ENCODE peak calls at places on chromosome 2, in ten cellular contexts. Q, C, E, G, T, I, R, K, W and S are unnamed samples.

GRCh38 chr2:195051401-195051800 is 605.6 kb upstream of the SLC39A10 start:
- DNase-seq in Q (no peak), C (peak), E (no peak), G (no peak), T (no peak), I (no peak), R (peak), K (no peak), W (peak), S (peak)

GRCh38 chr2:122949523-122949922 is 1075.6 kb upstream of the CNTNAP5 start:
- DNase-seq in Q (no peak), C (no peak), E (no peak), G (no peak), T (no peak), I (no peak), R (no peak), K (no peak), W (no peak), S (no peak)

GRCh38 chr2:137957033-137957432 is 7.2 kb upstream of the HNMT start:
- DNase-seq in Q (peak), C (peak), E (no peak), G (no peak), T (no peak), I (no peak), R (peak), K (no peak), W (peak), S (peak)

GRCh38 chr2:147711031-147711430 is 133.8 kb upstream of the ACVR2A start:
- DNase-seq in Q (peak), C (no peak), E (no peak), G (no peak), T (no peak), I (no peak), R (no peak), K (no peak), W (no peak), S (no peak)

GRCh38 chr2:203225423-203226039 is 13.3 kb upstream of the CYP20A1 start:
- DNase-seq in Q (peak), C (peak), E (no peak), G (no peak), T (peak), I (no peak), R (peak), K (no peak), W (no peak), S (no peak)

GRCh38 chr2:240398711-240399267 is 36.7 kb upstream of the GPC1 start:
- DNase-seq in Q (no peak), C (no peak), E (no peak), G (no peak), T (peak), I (no peak), R (no peak), K (no peak), W (no peak), S (no peak)

GRCh38 chr2:85215074-85216050 is 82.2 kb downstream of the TCF7L1 start:
- DNase-seq in Q (peak), C (peak), E (no peak), G (peak), T (no peak), I (no peak), R (peak), K (peak), W (peak), S (peak)

GRCh38 chr2:54503192-54503591 is 47.1 kb downstream of the SPTBN1 start:
- DNase-seq in Q (peak), C (peak), E (no peak), G (peak), T (peak), I (no peak), R (no peak), K (no peak), W (no peak), S (no peak)

GRCh38 chr2:53220969-53221368 is 546.6 kb upstream of the CHAC2 start:
- DNase-seq in Q (no peak), C (no peak), E (no peak), G (no peak), T (no peak), I (no peak), R (no peak), K (no peak), W (no peak), S (no peak)

GRCh38 chr2:211093743-211094303 is 537.4 kb downstream of the CPS1 start:
- DNase-seq in Q (no peak), C (peak), E (no peak), G (no peak), T (no peak), I (no peak), R (no peak), K (no peak), W (no peak), S (no peak)

GRCh38 chr2:171492664-171493063 is 29.6 kb upstream of the CYBRD1 start:
- DNase-seq in Q (no peak), C (no peak), E (no peak), G (peak), T (no peak), I (no peak), R (no peak), K (no peak), W (no peak), S (no peak)

GRCh38 chr2:239222346-239223028 is 178.3 kb downstream of the HDAC4 start:
- DNase-seq in Q (peak), C (peak), E (no peak), G (no peak), T (no peak), I (no peak), R (no peak), K (no peak), W (no peak), S (no peak)

GRCh38 chr2:64945973-64946736 is 43.0 kb upstream of the SLC1A4 start:
- DNase-seq in Q (peak), C (no peak), E (no peak), G (peak), T (no peak), I (no peak), R (peak), K (no peak), W (peak), S (no peak)

GRCh38 chr2:168705534-168706470 is 96.6 kb upstream of the NOSTRIN start:
- DNase-seq in Q (peak), C (peak), E (no peak), G (peak), T (no peak), I (no peak), R (no peak), K (no peak), W (peak), S (no peak)

GRCh38 chr2:1741851-1742250 is 2.5 kb downstream of the PXDN start:
- DNase-seq in Q (no peak), C (no peak), E (no peak), G (no peak), T (no peak), I (no peak), R (no peak), K (no peak), W (no peak), S (no peak)

GRCh38 chr2:97699765-97700444 is 13.5 kb upstream of the ZAP70 start:
- DNase-seq in Q (peak), C (peak), E (no peak), G (peak), T (peak), I (peak), R (peak), K (no peak), W (peak), S (peak)

GRCh38 chr2:213238753-213239591 is 45.3 kb upstream of the SPAG16 start:
- DNase-seq in Q (peak), C (peak), E (no peak), G (no peak), T (no peak), I (no peak), R (peak), K (no peak), W (peak), S (peak)

GRCh38 chr2:184890311-184890710 is 292.0 kb downstream of the ZNF804A start:
- DNase-seq in Q (peak), C (no peak), E (no peak), G (no peak), T (no peak), I (no peak), R (no peak), K (no peak), W (peak), S (no peak)

GRCh38 chr2:197219636-197220035 is 90.9 kb downstream of the ANKRD44 start:
- DNase-seq in Q (no peak), C (peak), E (no peak), G (no peak), T (no peak), I (no peak), R (no peak), K (no peak), W (no peak), S (no peak)

GRCh38 chr2:205680903-205681302 is 1.4 kb upstream of the NRP2 start:
- DNase-seq in Q (no peak), C (no peak), E (no peak), G (no peak), T (peak), I (no peak), R (no peak), K (no peak), W (no peak), S (no peak)

GRCh38 chr2:36562973-36563532 is 34.9 kb downstream of the FEZ2 start:
- DNase-seq in Q (peak), C (peak), E (no peak), G (no peak), T (no peak), I (no peak), R (no peak), K (no peak), W (no peak), S (no peak)

GRCh38 chr2:161161074-161161577 is 898 bp downstream of the TANK start:
- DNase-seq in Q (no peak), C (no peak), E (no peak), G (no peak), T (no peak), I (no peak), R (no peak), K (no peak), W (no peak), S (no peak)

GRCh38 chr2:127067620-127068350 is 39.2 kb downstream of the BIN1 start:
- DNase-seq in Q (peak), C (peak), E (peak), G (peak), T (peak), I (peak), R (peak), K (peak), W (peak), S (no peak)

GRCh38 chr2:191061381-191061982 is 47.5 kb upstream of the STAT1 start:
- DNase-seq in Q (no peak), C (no peak), E (no peak), G (no peak), T (no peak), I (no peak), R (no peak), K (no peak), W (no peak), S (no peak)

GRCh38 chr2:7022956-7023467 is 105.8 kb downstream of the RNF144A start:
- DNase-seq in Q (no peak), C (peak), E (no peak), G (no peak), T (no peak), I (no peak), R (no peak), K (no peak), W (no peak), S (no peak)

DNA sequence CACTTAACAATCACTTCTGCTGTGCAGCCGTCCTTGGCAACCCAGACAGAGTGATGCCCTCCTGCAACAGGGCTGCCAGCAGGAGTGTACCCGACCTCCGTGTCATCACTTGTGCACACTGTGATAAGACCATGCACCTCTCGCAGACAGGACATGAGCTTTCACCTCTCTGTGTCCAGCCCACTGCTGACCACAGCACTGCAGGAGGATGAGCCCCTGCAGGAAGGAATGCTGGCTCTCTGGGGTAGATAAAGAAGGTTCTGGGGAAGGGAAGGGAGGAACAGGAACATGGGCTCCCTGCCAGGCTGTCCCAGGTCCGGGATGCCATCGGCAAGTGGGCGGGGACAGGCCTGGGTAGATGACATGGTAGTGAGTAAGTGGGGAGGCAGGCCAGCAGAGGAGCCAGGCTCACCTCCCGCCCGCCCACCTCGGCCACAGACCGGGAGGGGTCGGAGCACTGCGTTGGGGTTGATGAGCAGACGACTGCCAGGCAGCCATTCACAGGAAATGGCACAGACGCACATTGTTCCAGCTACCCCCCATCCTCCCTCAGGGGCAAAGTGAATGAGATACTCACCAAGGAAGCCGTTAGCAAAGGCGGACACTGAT is 18.6 kb upstream of the COL6A3 start:
- DNase-seq in Q (peak), C (peak), E (no peak), G (no peak), T (no peak), I (no peak), R (peak), K (no peak), W (peak), S (no peak)
- TF ChIP-seq CTCF in Q (peak), C (peak), E (no peak), G (no peak), T (no peak), I (no peak), R (peak), K (no peak), W (peak), S (peak)

DNA sequence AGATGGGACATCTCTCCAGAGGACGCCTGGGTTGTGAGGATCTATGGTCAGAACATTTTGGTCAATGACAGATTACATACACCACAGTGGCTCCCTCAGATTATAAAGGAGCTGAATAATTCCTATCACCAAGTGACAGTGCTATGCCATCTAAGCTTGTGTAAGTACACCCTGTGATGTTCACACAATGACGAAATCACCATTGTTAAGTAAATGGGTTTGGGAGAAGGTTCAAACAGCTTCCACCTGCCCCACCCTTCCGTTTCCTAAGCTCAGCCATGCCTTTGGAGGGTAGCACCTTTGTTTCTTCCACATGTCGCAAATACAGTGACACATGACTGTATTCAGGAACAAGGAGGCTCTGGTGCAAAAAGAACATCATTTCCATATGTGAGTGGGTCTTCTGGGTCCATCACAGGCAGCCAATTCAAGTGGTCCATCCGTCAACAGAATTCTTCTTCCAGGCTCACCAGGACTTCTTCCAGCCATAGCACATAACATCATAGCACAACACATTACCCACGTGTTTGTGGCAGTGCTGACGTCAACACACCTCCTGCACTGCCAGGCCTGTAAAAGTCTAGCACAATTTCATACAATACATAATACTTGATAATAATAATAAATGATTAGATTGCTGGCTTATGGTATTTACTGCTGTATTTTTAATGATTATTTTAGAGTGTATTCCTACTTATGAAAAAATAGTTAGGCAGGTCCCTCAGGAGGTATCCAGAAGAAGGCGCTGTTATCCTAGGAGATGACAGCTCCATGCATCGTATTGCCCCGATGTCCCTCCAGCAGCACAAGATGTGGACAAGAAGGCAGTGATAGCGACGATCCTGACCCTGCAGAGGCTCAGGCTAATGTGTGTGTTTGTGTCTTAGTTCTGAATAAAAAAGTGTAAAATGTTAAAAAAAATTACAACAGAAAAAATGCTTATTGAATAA is 264.8 kb downstream of the ANAPC1 start:
- DNase-seq in Q (no peak), C (peak), E (no peak), G (no peak), T (no peak), I (no peak), R (no peak), K (no peak), W (no peak), S (no peak)
- H3K4me3 ChIP-seq in Q (no peak), C (no peak), E (no peak), G (no peak), T (no peak), I (no peak), R (no peak), K (no peak), W (no peak), S (no peak)

GRCh38 chr2:29119211-29119610 is 4.0 kb downstream of the CLIP4 start:
- DNase-seq in Q (no peak), C (no peak), E (no peak), G (no peak), T (no peak), I (no peak), R (no peak), K (no peak), W (no peak), S (no peak)

GRCh38 chr2:29129586-29130281 is 14.5 kb downstream of the CLIP4 start:
- DNase-seq in Q (no peak), C (peak), E (no peak), G (no peak), T (no peak), I (no peak), R (no peak), K (no peak), W (peak), S (no peak)

GRCh38 chr2:29124504-29124903 is 9.3 kb downstream of the CLIP4 start:
- DNase-seq in Q (no peak), C (no peak), E (no peak), G (no peak), T (no peak), I (no peak), R (no peak), K (no peak), W (no peak), S (no peak)

GRCh38 chr2:29120846-29121245 is 5.6 kb downstream of the CLIP4 start:
- DNase-seq in Q (no peak), C (no peak), E (no peak), G (no peak), T (no peak), I (no peak), R (no peak), K (no peak), W (no peak), S (no peak)

DNA sequence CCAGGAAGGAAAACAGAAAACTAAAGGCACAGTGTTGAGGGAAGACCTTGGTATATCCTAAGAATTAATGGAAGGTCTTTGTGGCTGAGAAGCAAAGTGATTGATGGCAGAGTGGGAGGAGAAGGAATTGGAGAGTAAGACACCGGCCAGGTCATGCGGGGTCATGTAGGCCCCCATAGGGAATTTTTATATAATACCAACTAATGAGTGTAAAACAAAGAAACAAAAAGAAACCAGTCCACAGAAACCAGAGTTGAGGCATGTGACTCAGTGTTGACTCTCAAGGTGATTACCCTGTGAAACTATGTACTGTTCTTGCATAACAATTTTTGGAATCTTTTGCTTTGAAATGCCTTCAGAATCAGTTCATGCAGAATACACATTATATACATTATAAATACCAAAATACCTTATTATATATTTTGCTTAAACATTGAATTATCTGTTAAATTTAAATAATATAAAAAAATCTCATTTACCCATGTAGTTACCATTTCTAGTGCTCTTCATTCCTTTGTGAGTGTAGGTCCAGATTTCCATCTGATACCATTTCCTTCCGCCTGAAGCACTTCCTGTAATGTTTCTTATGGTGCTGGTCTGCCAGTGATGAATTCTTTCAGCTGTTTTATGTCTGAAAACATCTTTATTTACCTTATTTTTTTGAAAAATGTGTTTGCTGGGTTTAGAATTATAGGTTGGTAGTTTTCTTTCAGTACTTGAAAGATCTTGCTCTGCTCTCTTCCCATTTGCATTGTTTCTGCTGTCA is 8.6 kb downstream of the CLIP4 start:
- DNase-seq in Q (peak), C (peak), E (no peak), G (no peak), T (no peak), I (no peak), R (peak), K (no peak), W (peak), S (peak)
- TF ChIP-seq CTCF in Q (no peak), C (no peak), E (no peak), G (no peak), T (no peak), I (no peak), R (no peak), K (no peak), W (no peak), S (no peak)

GRCh38 chr2:178072000-178072382 is 586 bp downstream of the PDE11A start:
- DNase-seq in Q (no peak), C (no peak), E (no peak), G (no peak), T (no peak), I (no peak), R (no peak), K (no peak), W (no peak), S (no peak)
- H3K4me3 ChIP-seq in Q (no peak), C (no peak), E (no peak), G (peak), T (peak), I (peak), R (no peak), K (peak), W (no peak), S (peak)

GRCh38 chr2:207231962-207232361 is 66.2 kb upstream of the KLF7 start:
- DNase-seq in Q (peak), C (no peak), E (no peak), G (no peak), T (no peak), I (no peak), R (peak), K (no peak), W (peak), S (no peak)

GRCh38 chr2:207227749-207228145 is 62.0 kb upstream of the KLF7 start:
- DNase-seq in Q (no peak), C (no peak), E (no peak), G (no peak), T (no peak), I (no peak), R (no peak), K (no peak), W (no peak), S (no peak)

GRCh38 chr2:207229161-207229560 is 63.4 kb upstream of the KLF7 start:
- DNase-seq in Q (no peak), C (no peak), E (no peak), G (no peak), T (no peak), I (no peak), R (no peak), K (no peak), W (no peak), S (no peak)

GRCh38 chr2:207231106-207231860 is 65.5 kb upstream of the KLF7 start:
- DNase-seq in Q (no peak), C (no peak), E (no peak), G (no peak), T (no peak), I (no peak), R (no peak), K (no peak), W (no peak), S (no peak)

GRCh38 chr2:207230261-207231105 is 64.7 kb upstream of the KLF7 start:
- DNase-seq in Q (no peak), C (peak), E (no peak), G (no peak), T (peak), I (no peak), R (no peak), K (no peak), W (peak), S (no peak)
- TF ChIP-seq CTCF in Q (peak), C (peak), E (peak), G (peak), T (peak), I (peak), R (peak), K (peak), W (peak), S (peak)